ENCODE peak calls at places on chromosome 12, in seven cellular contexts. One of them, this sample, is unnamed.

GRCh38 chr12:78674311-78675085 is 190.1 kb upstream of the SYT1 start:
- DNase-seq in vagina: no peak
- DNase-seq in AG04450: no peak
- DNase-seq in A549: no peak
- DNase-seq in heart left ventricle: no peak
- DNase-seq in uterus: no peak
- DNase-seq in colonic mucosa: no peak
- DNase-seq in this sample: no peak

GRCh38 chr12:54294914-54295566 is 5.8 kb downstream of the NFE2 start:
- DNase-seq in colonic mucosa: no peak
- DNase-seq in A549: no peak
- DNase-seq in uterus: no peak
- DNase-seq in AG04450: no peak
- DNase-seq in vagina: no peak
- DNase-seq in heart left ventricle: no peak
- DNase-seq in this sample: no peak

GRCh38 chr12:16389594-16389993 is 42.1 kb downstream of the MGST1 start:
- DNase-seq in A549: no peak
- DNase-seq in colonic mucosa: no peak
- DNase-seq in vagina: no peak
- DNase-seq in uterus: peak
- DNase-seq in heart left ventricle: no peak
- DNase-seq in AG04450: peak
- DNase-seq in this sample: no peak

GRCh38 chr12:49824886-49825285 is 3.3 kb downstream of the NCKAP5L start:
- DNase-seq in vagina: no peak
- DNase-seq in colonic mucosa: no peak
- DNase-seq in uterus: no peak
- DNase-seq in heart left ventricle: no peak
- DNase-seq in AG04450: no peak
- DNase-seq in A549: no peak
- DNase-seq in this sample: no peak

GRCh38 chr12:12047682-12048081 is 23.1 kb upstream of the BCL2L14 start:
- DNase-seq in colonic mucosa: no peak
- DNase-seq in vagina: no peak
- DNase-seq in A549: no peak
- DNase-seq in AG04450: no peak
- DNase-seq in heart left ventricle: no peak
- DNase-seq in uterus: no peak
- DNase-seq in this sample: no peak

GRCh38 chr12:22287776-22288621 is 46.5 kb downstream of the ST8SIA1 start:
- DNase-seq in A549: no peak
- DNase-seq in colonic mucosa: no peak
- DNase-seq in heart left ventricle: no peak
- DNase-seq in vagina: no peak
- DNase-seq in AG04450: no peak
- DNase-seq in uterus: no peak
- DNase-seq in this sample: no peak

GRCh38 chr12:71702590-71702989 is 16.7 kb downstream of the TMEM19 start:
- DNase-seq in heart left ventricle: no peak
- DNase-seq in vagina: no peak
- DNase-seq in AG04450: no peak
- DNase-seq in A549: no peak
- DNase-seq in colonic mucosa: no peak
- DNase-seq in uterus: no peak
- DNase-seq in this sample: no peak

GRCh38 chr12:116066381-116067230 is 210.9 kb downstream of the MED13L start:
- DNase-seq in A549: peak
- DNase-seq in colonic mucosa: peak
- DNase-seq in vagina: no peak
- DNase-seq in AG04450: no peak
- DNase-seq in heart left ventricle: peak
- DNase-seq in uterus: no peak
- DNase-seq in this sample: no peak

GRCh38 chr12:23099104-23099503 is 474.1 kb downstream of the ETNK1 start:
- DNase-seq in uterus: no peak
- DNase-seq in colonic mucosa: no peak
- DNase-seq in AG04450: no peak
- DNase-seq in A549: no peak
- DNase-seq in heart left ventricle: no peak
- DNase-seq in vagina: no peak
- DNase-seq in this sample: no peak

GRCh38 chr12:53793221-53793620 is 41.4 kb upstream of the CISTR start:
- DNase-seq in heart left ventricle: no peak
- DNase-seq in uterus: no peak
- DNase-seq in colonic mucosa: no peak
- DNase-seq in AG04450: no peak
- DNase-seq in A549: no peak
- DNase-seq in vagina: no peak
- DNase-seq in this sample: no peak

GRCh38 chr12:49542592-49543160 is 3.8 kb downstream of the KCNH3 start:
- DNase-seq in vagina: no peak
- DNase-seq in heart left ventricle: no peak
- DNase-seq in uterus: no peak
- DNase-seq in colonic mucosa: no peak
- DNase-seq in AG04450: no peak
- DNase-seq in A549: no peak
- DNase-seq in this sample: no peak

GRCh38 chr12:68317047-68317667 is 15.0 kb downstream of the MDM1 start:
- DNase-seq in uterus: peak
- DNase-seq in AG04450: peak
- DNase-seq in heart left ventricle: no peak
- DNase-seq in A549: peak
- DNase-seq in colonic mucosa: peak
- DNase-seq in vagina: no peak
- DNase-seq in this sample: no peak

GRCh38 chr12:110224379-110225304 is 56.4 kb upstream of the ATP2A2 start:
- DNase-seq in uterus: peak
- DNase-seq in vagina: no peak
- DNase-seq in A549: peak
- DNase-seq in AG04450: peak
- DNase-seq in colonic mucosa: no peak
- DNase-seq in heart left ventricle: no peak
- DNase-seq in this sample: no peak

GRCh38 chr12:18171571-18171970 is 81.6 kb upstream of the RERGL start:
- DNase-seq in colonic mucosa: no peak
- DNase-seq in heart left ventricle: no peak
- DNase-seq in A549: no peak
- DNase-seq in uterus: no peak
- DNase-seq in AG04450: no peak
- DNase-seq in vagina: no peak
- DNase-seq in this sample: no peak

GRCh38 chr12:80912906-80913769 is 24.6 kb downstream of the LIN7A start:
- DNase-seq in A549: no peak
- DNase-seq in uterus: no peak
- DNase-seq in heart left ventricle: no peak
- DNase-seq in colonic mucosa: no peak
- DNase-seq in vagina: no peak
- DNase-seq in AG04450: no peak
- DNase-seq in this sample: no peak

GRCh38 chr12:31524791-31525495 is 66.0 kb downstream of the DENND5B start:
- DNase-seq in A549: no peak
- DNase-seq in colonic mucosa: no peak
- DNase-seq in heart left ventricle: no peak
- DNase-seq in vagina: no peak
- DNase-seq in uterus: no peak
- DNase-seq in AG04450: no peak
- DNase-seq in this sample: no peak

GRCh38 chr12:118052324-118053070 is 8.5 kb downstream of the WSB2 start:
- DNase-seq in AG04450: peak
- DNase-seq in vagina: no peak
- DNase-seq in A549: peak
- DNase-seq in heart left ventricle: peak
- DNase-seq in colonic mucosa: peak
- DNase-seq in uterus: peak
- DNase-seq in this sample: peak

GRCh38 chr12:97336896-97337751 is 125.5 kb upstream of the RMST start:
- DNase-seq in AG04450: no peak
- DNase-seq in uterus: no peak
- DNase-seq in vagina: no peak
- DNase-seq in A549: no peak
- DNase-seq in heart left ventricle: no peak
- DNase-seq in colonic mucosa: no peak
- DNase-seq in this sample: no peak

GRCh38 chr12:114799574-114800487 is 115.9 kb upstream of the TBX3 start:
- DNase-seq in vagina: no peak
- DNase-seq in uterus: no peak
- DNase-seq in AG04450: no peak
- DNase-seq in heart left ventricle: peak
- DNase-seq in A549: no peak
- DNase-seq in colonic mucosa: peak
- DNase-seq in this sample: peak

DNA sequence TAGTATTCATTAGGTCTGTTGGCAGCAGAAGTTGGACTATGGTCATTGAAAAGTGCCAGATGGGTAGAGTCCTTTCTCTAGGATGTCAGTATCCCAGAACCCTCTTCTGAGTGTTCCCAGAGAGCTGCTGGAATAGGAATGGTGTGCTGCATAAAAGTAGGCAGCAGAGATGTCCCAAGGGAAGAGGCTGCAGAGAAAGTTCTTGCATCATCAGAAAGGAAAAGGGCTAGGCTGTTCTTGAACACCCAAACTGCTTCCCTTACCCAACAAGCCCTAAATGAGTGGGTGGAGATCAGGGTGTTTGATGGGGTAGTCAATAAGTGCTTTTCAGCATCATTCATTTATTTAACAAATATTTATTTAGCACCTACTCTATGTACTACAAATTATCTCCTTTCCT is 3.4 kb downstream of the DGKA start:
- DNase-seq in vagina: no peak
- DNase-seq in heart left ventricle: no peak
- DNase-seq in colonic mucosa: no peak
- DNase-seq in A549: no peak
- DNase-seq in AG04450: no peak
- DNase-seq in uterus: no peak
- DNase-seq in this sample: no peak
- TF ChIP-seq CTCF in vagina: no peak
- TF ChIP-seq CTCF in heart left ventricle: no peak
- TF ChIP-seq CTCF in colonic mucosa: no peak
- TF ChIP-seq CTCF in A549: no peak
- TF ChIP-seq CTCF in AG04450: no peak
- TF ChIP-seq CTCF in uterus: no peak
- TF ChIP-seq CTCF in this sample: no peak

GRCh38 chr12:99618657-99619056 is 28.9 kb upstream of the GARIN6 start:
- DNase-seq in uterus: no peak
- DNase-seq in colonic mucosa: no peak
- DNase-seq in A549: no peak
- DNase-seq in vagina: no peak
- DNase-seq in AG04450: no peak
- DNase-seq in heart left ventricle: no peak
- DNase-seq in this sample: no peak
- H3K27ac ChIP-seq in uterus: no peak
- H3K27ac ChIP-seq in colonic mucosa: no peak
- H3K27ac ChIP-seq in A549: no peak
- H3K27ac ChIP-seq in vagina: no peak
- H3K27ac ChIP-seq in AG04450: no peak
- H3K27ac ChIP-seq in heart left ventricle: no peak
- H3K27ac ChIP-seq in this sample: no peak

GRCh38 chr12:121581681-121582439 is 1.0 kb upstream of the KDM2B start:
- DNase-seq in AG04450: no peak
- DNase-seq in colonic mucosa: peak
- DNase-seq in vagina: no peak
- DNase-seq in A549: no peak
- DNase-seq in heart left ventricle: peak
- DNase-seq in uterus: no peak
- DNase-seq in this sample: peak

GRCh38 chr12:121582583-121583333 is 1.9 kb upstream of the KDM2B start:
- DNase-seq in A549: no peak
- DNase-seq in uterus: no peak
- DNase-seq in vagina: no peak
- DNase-seq in colonic mucosa: no peak
- DNase-seq in AG04450: no peak
- DNase-seq in heart left ventricle: no peak
- DNase-seq in this sample: no peak

GRCh38 chr12:121579981-121580868 is 598 bp downstream of the KDM2B start:
- DNase-seq in heart left ventricle: peak
- DNase-seq in A549: peak
- DNase-seq in AG04450: no peak
- DNase-seq in colonic mucosa: peak
- DNase-seq in uterus: peak
- DNase-seq in vagina: no peak
- DNase-seq in this sample: peak

GRCh38 chr12:121579190-121579791 is 1.5 kb downstream of the KDM2B start:
- DNase-seq in colonic mucosa: peak
- DNase-seq in vagina: no peak
- DNase-seq in heart left ventricle: peak
- DNase-seq in A549: no peak
- DNase-seq in AG04450: no peak
- DNase-seq in uterus: peak
- DNase-seq in this sample: peak

GRCh38 chr12:121580959-121581680 is at the start of gene KDM2B:
- DNase-seq in heart left ventricle: peak
- DNase-seq in colonic mucosa: peak
- DNase-seq in A549: no peak
- DNase-seq in AG04450: no peak
- DNase-seq in uterus: peak
- DNase-seq in vagina: no peak
- DNase-seq in this sample: no peak
- TF ChIP-seq CTCF in heart left ventricle: no peak
- TF ChIP-seq CTCF in colonic mucosa: no peak
- TF ChIP-seq CTCF in A549: no peak
- TF ChIP-seq CTCF in AG04450: no peak
- TF ChIP-seq CTCF in uterus: no peak
- TF ChIP-seq CTCF in vagina: no peak
- TF ChIP-seq CTCF in this sample: no peak

DNA sequence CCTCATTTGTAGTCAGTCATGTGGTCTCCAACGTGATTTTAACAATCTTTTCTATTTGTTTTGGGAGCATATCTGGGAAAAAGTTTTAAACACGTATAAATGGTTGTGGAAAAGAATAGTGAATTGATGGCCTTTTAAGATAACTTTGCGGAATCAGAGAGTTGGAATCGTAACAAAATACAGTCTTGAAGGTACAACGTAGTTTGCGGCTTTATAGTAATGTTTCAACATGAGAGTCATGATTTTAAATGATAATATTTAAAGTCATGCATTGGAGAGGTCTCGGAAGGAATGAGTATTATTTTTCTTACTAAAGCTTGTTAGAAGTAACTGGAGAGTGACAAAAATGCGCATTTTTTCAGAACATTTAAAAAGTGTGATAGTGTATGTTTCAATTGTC is 1.6 kb downstream of the AEBP2 start:
- DNase-seq in vagina: no peak
- DNase-seq in A549: no peak
- DNase-seq in heart left ventricle: no peak
- DNase-seq in colonic mucosa: no peak
- DNase-seq in uterus: no peak
- DNase-seq in AG04450: no peak
- DNase-seq in this sample: no peak
- H3K27ac ChIP-seq in vagina: peak
- H3K27ac ChIP-seq in A549: peak
- H3K27ac ChIP-seq in heart left ventricle: peak
- H3K27ac ChIP-seq in colonic mucosa: no peak
- H3K27ac ChIP-seq in uterus: peak
- H3K27ac ChIP-seq in AG04450: no peak
- H3K27ac ChIP-seq in this sample: no peak

This sample was measured in pancreas.